ENCODE peak calls at places on chromosomes 4 and X, in seven cellular contexts. H is IMR-90, S is A549, W is H1, M is HCT116, I is K562, X is HepG2. F is an unnamed sample.

GRCh38 chr4:100872811-100873210 is 355.0 kb upstream of the EMCN start:
- DNase-seq in I (no peak), H (no peak), X (no peak), W (no peak), S (no peak), M (no peak), F (no peak)

GRCh38 chr4:7049739-7050138 is 6.6 kb downstream of the TADA2B start:
- DNase-seq in X (no peak), I (no peak), M (no peak), H (no peak), S (no peak), W (no peak), F (no peak)

GRCh38 chr4:166827167-166827566 is 407.1 kb downstream of the SPOCK3 start:
- DNase-seq in X (no peak), I (no peak), S (no peak), H (no peak), W (no peak), M (no peak), F (no peak)

GRCh38 chrX:14409341-14409740 is 120.0 kb upstream of the GLRA2 start:
- DNase-seq in I (no peak), H (no peak), M (no peak), W (no peak), X (peak; percentile 40), S (no peak), F (no peak)

GRCh38 chr4:24973471-24974251 is 57.1 kb downstream of the LGI2 start:
- DNase-seq in H (peak; percentile 14), X (peak; percentile 36), S (peak; percentile 14), W (no peak), I (no peak), M (no peak), F (no peak)

GRCh38 chr4:166657261-166657660 is 577.0 kb downstream of the SPOCK3 start:
- DNase-seq in S (no peak), X (no peak), I (no peak), M (no peak), W (no peak), H (no peak), F (no peak)

GRCh38 chrX:49862093-49862492 is 17.2 kb upstream of the USP27X start:
- DNase-seq in I (peak; percentile 54), W (no peak), M (no peak), X (peak; percentile 59), H (no peak), S (no peak), F (no peak)

GRCh38 chr4:89307446-89308160 is at the start of gene GPRIN3:
- DNase-seq in I (no peak), S (no peak), H (no peak), M (no peak), X (no peak), W (no peak), F (no peak)

GRCh38 chr4:41132055-41132683 is 82.2 kb downstream of the APBB2 start:
- DNase-seq in H (no peak), I (no peak), W (no peak), S (no peak), X (peak; percentile 94), M (no peak), F (no peak)

GRCh38 chr4:54658321-54659093 is 750 bp downstream of the KIT start:
- DNase-seq in M (peak; percentile 13), X (peak; percentile 14), S (no peak), H (peak; percentile 36), W (no peak), I (peak; percentile 76), F (no peak)

GRCh38 chr4:186471441-186471840 is 83.9 kb downstream of the MTNR1A start:
- DNase-seq in M (no peak), X (no peak), I (peak; percentile 11), H (no peak), S (no peak), W (no peak), F (no peak)

GRCh38 chr4:26671111-26671510 is 87.2 kb downstream of the TBC1D19 start:
- DNase-seq in X (no peak), W (no peak), I (no peak), H (no peak), M (no peak), S (no peak), F (no peak)

GRCh38 chr4:98786866-98787265 is 128.5 kb upstream of the TSPAN5 start:
- DNase-seq in W (no peak), M (no peak), I (peak; percentile 54), S (no peak), H (peak; percentile 9), X (peak; percentile 21), F (no peak)

GRCh38 chr4:82551734-82552133 is 10.1 kb downstream of the TMEM150C start:
- DNase-seq in I (no peak), H (no peak), X (no peak), W (no peak), M (no peak), S (no peak), F (no peak)

GRCh38 chr4:144711685-144712456 is 65.9 kb downstream of the HHIP start:
- DNase-seq in I (no peak), H (no peak), S (no peak), W (no peak), M (no peak), X (no peak), F (no peak)

GRCh38 chr4:151992755-151993154 is 231.9 kb upstream of the GATB start:
- DNase-seq in W (no peak), I (no peak), X (no peak), H (no peak), M (no peak), S (no peak), F (no peak)

GRCh38 chrX:101287402-101287801 is 3.7 kb downstream of the TAF7L start:
- DNase-seq in W (no peak), S (peak; percentile 10), M (peak; percentile 10), X (peak; percentile 11), H (peak; percentile 52), I (peak; percentile 49), F (peak; percentile 3)

GRCh38 chrX:51336584-51336983 is 4.0 kb downstream of the NUDT10 start:
- DNase-seq in M (peak; percentile 13), H (peak; percentile 40), S (peak; percentile 22), X (peak; percentile 13), W (no peak), I (peak; percentile 27), F (no peak)

GRCh38 chr4:122309988-122310626 is 68.7 kb upstream of the ADAD1 start:
- DNase-seq in S (peak; percentile 3), X (peak; percentile 11), H (peak; percentile 18), M (no peak), I (peak; percentile 3), W (no peak), F (no peak)

GRCh38 chr4:1664141-1664540 is 20.0 kb downstream of the FAM53A start:
- DNase-seq in I (no peak), H (no peak), X (no peak), M (no peak), W (no peak), S (no peak), F (no peak)
- TF ChIP-seq CEBPB in I (no peak), H (no peak), X (no peak), M (no peak), W (no peak), S (no peak), F (no peak)

GRCh38 chrX:68846536-68846935 is 17.7 kb downstream of the EFNB1 start:
- DNase-seq in W (peak; percentile 63), S (no peak), M (no peak), X (no peak), H (peak; percentile 22), I (no peak), F (no peak)
- TF ChIP-seq CEBPB in W (no peak), S (no peak), M (no peak), X (no peak), H (no peak), I (no peak), F (no peak)

GRCh38 chr4:2417765-2418651 is at the start of gene ZFYVE28:
- DNase-seq in X (no peak), S (peak; percentile 22), H (no peak), M (no peak), W (no peak), I (peak; percentile 57), F (no peak)
- TF ChIP-seq CEBPB in X (no peak), S (no peak), H (no peak), M (no peak), W (no peak), I (no peak), F (no peak)

GRCh38 chr4:140943887-140944515 is 187.8 kb upstream of the TBC1D9 start:
- DNase-seq in W (no peak), S (no peak), H (peak; percentile 63), X (no peak), I (no peak), M (no peak), F (no peak)
- TF ChIP-seq CEBPB in W (no peak), S (no peak), H (no peak), X (no peak), I (no peak), M (no peak), F (no peak)

GRCh38 chrX:119272882-119273806 is 37.1 kb downstream of the PGRMC1 start:
- DNase-seq in M (no peak), I (no peak), X (no peak), S (no peak), W (peak; percentile 63), H (peak; percentile 21), F (no peak)
- TF ChIP-seq CEBPB in M (no peak), I (no peak), X (no peak), S (no peak), W (no peak), H (no peak), F (no peak)

GRCh38 chr4:3484057-3484973 is 21.2 kb downstream of the DOK7 start:
- DNase-seq in I (no peak), M (peak; percentile 7), H (no peak), X (peak; percentile 12), S (peak; percentile 23), W (no peak), F (no peak)
- TF ChIP-seq CEBPB in I (no peak), M (no peak), H (no peak), X (no peak), S (no peak), W (no peak), F (no peak)

GRCh38 chrX:107601326-107601725 is 27.0 kb upstream of the PRPS1 start:
- DNase-seq in M (no peak), S (no peak), I (no peak), X (no peak), H (no peak), W (no peak), F (no peak)
- TF ChIP-seq CEBPB in M (no peak), S (no peak), I (no peak), X (no peak), H (no peak), W (no peak), F (no peak)

F was measured in GM12878.